ENCODE peak calls at places on chromosomes 13 and 19, in four cellular contexts. C is A549, X is IMR-90, S is HepG2. J is an unnamed sample.
A peak's percentile ranks its signal among the peaks of the same experiment; 100 is the strongest.

GRCh38 chr13:106526748-106527488 is 8.5 kb downstream of the EFNB2 start:
- DNase-seq in C (no peak), X (no peak), S (no peak), J (no peak)

GRCh38 chr19:14119644-14120496 is 2.3 kb upstream of the PRKACA start:
- DNase-seq in C (no peak), X (no peak), S (no peak), J (no peak)

GRCh38 chr19:1076046-1076386 is 9.0 kb downstream of the ARHGAP45 start:
- DNase-seq in C (no peak), X (no peak), S (no peak), J (no peak)

GRCh38 chr19:10332158-10332964 is 968 bp downstream of the RAVER1 start:
- DNase-seq in C (no peak), X (no peak), S (peak; percentile 71), J (no peak)

GRCh38 chr13:101875717-101876393 is 423.4 kb downstream of the ITGBL1 start:
- DNase-seq in C (peak; percentile 28), X (peak; percentile 55), S (peak; percentile 93), J (no peak)

GRCh38 chr13:24270639-24271131 is 38.7 kb upstream of the C1QTNF9 start:
- DNase-seq in C (peak; percentile 3), X (peak; percentile 47), S (peak; percentile 47), J (no peak)

GRCh38 chr19:38079926-38080380 is 144.1 kb downstream of the DPF1 start:
- DNase-seq in C (peak; percentile 78), X (peak; percentile 95), S (peak; percentile 68), J (no peak)

GRCh38 chr19:49057636-49058234 is at the start of gene CGB7:
- DNase-seq in C (peak; percentile 57), X (peak; percentile 35), S (peak; percentile 17), J (peak; percentile 77)

GRCh38 chr19:29245221-29245620 is 32.3 kb upstream of the UQCRFS1 start:
- DNase-seq in C (no peak), X (no peak), S (no peak), J (no peak)

GRCh38 chr19:49438261-49438660 is 3.1 kb downstream of the SLC17A7 start:
- DNase-seq in C (no peak), X (no peak), S (no peak), J (no peak)

GRCh38 chr13:45847554-45848224 is 3.9 kb downstream of the SIAH3 start:
- DNase-seq in C (no peak), X (no peak), S (no peak), J (no peak)

DNA sequence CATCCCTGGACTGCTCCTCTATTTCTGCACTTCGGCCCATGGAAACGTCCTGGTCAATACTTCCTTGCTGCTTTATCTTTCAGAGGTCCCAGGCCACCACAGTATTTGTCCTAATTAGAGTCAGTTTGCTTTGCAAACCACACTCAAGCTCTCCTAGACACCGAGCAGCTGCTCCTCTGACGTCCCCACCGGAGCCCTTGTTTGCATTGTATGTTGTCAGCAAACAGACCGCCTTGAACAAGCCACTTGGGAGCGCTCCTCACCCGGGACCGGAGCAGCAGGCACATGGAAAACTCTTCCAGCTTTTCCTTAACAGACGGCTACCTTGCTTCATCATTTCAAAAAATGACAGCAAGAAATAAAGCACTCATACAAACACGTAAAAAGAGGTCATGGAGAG is 51.5 kb upstream of the GTF3A start:
- DNase-seq in C (peak; percentile 51), X (peak; percentile 16), S (peak; percentile 68), J (no peak)
- TF ChIP-seq MAZ in C (no peak), X (no peak), S (no peak), J (no peak)

GRCh38 chr19:7926021-7926726 is at the start of gene CTXN1:
- DNase-seq in C (peak; percentile 45), X (no peak), S (no peak), J (peak; percentile 87)
- H3K4me2 ChIP-seq in C (peak within 1 kb of the TSS; percentile 100), X (peak within 1 kb of the TSS; percentile 93), S (peak within 1 kb of the TSS; percentile 57), J (peak within 1 kb of the TSS; percentile 78)

GRCh38 chr13:88068975-88069374 is 397.8 kb downstream of the SLITRK5 start:
- DNase-seq in C (peak; percentile 5), X (no peak), S (peak; percentile 20), J (no peak)
- TF ChIP-seq MAZ in C (no peak), X (no peak), S (no peak), J (no peak)

GRCh38 chr19:40906512-40906911 is 24.5 kb upstream of the CYP2A7 start:
- DNase-seq in C (no peak), X (no peak), S (no peak), J (no peak)

GRCh38 chr19:40908981-40909380 is 26.9 kb upstream of the CYP2A7 start:
- DNase-seq in C (no peak), X (no peak), S (no peak), J (no peak)

DNA sequence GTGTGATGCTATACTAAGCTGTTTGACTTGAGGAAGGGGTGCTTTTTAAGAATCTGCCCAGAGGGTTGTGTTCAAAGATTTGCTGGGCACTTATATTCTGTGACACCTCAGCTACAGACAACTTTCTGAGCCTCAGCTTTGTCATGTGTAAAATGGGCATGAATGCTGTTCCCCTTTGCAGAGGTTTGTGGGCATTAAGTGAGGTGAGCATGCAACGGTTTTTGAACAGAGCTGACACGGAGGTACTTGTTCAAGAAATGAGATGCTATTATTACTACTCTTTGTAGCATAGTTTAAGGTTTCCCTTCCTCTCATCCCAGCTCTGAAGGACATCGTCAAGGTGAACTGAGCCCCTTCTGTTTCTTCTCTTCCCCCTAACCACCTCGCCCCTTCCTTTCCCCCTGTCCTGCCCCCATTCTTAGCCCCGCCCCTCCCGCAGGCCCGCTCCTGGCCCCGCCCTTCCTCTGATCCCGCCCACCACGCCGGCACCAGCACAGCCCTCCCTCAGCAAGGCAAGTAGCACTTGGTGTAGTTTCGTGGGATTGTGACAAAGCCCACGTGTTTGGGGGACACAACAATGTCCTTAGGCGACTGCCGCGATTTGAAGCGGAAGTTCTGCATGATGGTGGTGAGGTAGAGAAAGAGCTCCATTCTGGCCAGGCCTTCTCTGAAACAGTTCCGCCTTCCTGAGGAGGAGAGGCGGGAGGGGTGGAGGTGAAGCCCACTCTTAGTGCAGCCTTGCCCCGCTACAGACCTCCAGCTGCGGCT is 26.1 kb upstream of the CYP2A7 start:
- DNase-seq in C (no peak), X (no peak), S (no peak), J (peak; percentile 73)
- H3K4me2 ChIP-seq in C (peak overlapping the region; percentile 6), X (no peak overlapping the region), S (no peak overlapping the region), J (peak overlapping the region; percentile 72)

GRCh38 chr19:35126624-35126959 is 8.3 kb downstream of the LGI4 start:
- DNase-seq in C (no peak), X (no peak), S (no peak), J (no peak)
- TF ChIP-seq MAZ in C (no peak), X (no peak), S (no peak), J (no peak)

DNA sequence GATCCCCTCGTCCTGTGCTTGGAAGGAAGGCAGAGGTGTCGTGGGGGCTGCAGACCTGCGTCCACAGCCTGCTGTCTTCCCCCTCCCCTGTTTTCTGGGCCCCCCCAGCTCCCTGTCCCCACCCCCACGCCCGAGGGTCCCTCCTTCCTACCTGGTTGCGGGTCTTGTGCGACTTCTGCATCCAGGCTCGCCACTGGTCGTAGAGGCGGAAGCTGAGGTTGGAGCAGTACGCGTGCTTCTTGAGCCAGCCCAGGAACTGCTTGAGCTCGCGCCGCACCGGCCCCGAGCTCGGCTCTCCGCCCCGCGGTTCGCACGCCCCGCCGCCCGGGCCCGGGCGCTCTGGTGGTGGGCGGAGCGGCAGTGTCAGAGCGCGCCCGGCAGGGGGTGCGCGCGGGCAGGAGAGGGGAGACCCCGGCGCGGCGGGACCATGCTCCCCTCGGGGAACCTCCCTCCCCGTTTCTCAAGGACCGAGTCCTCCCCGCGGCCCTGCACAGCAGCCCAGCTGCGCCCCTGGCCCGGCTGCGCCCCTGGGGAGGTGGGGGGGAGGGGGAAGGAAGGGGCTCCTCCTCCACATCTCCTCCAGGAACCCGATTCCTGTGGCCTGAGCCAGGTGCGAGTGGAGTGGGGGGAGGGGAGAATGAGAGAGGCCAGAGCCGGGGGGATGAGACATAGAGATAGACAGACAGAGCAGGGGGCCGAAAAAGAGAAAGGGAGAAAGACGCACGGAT is 5.7 kb downstream of the REX1BD start:
- DNase-seq in C (peak; percentile 44), X (peak; percentile 76), S (no peak), J (peak; percentile 85)
- H3K4me2 ChIP-seq in C (peak overlapping the region; percentile 82), X (peak overlapping the region; percentile 54), S (no peak overlapping the region), J (peak overlapping the region; percentile 72)

DNA sequence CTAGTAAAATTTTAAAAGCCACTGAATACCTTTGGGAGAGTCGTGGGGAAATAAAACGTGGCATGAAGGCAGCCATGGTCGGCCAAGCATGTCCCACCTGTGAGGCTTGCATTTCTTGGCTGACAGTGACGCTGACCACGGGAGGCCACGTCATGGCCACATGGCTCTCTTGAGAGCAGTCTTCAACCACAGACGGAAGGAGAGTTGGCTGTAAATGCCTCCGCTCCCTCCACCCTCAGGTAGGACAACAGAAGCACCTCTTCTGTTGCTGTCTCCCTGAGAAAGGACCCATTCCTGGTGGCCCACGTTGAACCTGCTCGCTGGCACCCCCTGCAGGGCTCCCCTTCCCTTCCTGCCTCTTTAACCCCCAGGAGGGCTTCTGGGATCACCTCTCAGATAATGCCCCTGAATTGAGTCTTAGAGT is 10.6 kb upstream of the LRRC25 start:
- DNase-seq in C (no peak), X (no peak), S (no peak), J (peak; percentile 81)
- TF ChIP-seq MAZ in C (no peak), X (no peak), S (no peak), J (no peak)

DNA sequence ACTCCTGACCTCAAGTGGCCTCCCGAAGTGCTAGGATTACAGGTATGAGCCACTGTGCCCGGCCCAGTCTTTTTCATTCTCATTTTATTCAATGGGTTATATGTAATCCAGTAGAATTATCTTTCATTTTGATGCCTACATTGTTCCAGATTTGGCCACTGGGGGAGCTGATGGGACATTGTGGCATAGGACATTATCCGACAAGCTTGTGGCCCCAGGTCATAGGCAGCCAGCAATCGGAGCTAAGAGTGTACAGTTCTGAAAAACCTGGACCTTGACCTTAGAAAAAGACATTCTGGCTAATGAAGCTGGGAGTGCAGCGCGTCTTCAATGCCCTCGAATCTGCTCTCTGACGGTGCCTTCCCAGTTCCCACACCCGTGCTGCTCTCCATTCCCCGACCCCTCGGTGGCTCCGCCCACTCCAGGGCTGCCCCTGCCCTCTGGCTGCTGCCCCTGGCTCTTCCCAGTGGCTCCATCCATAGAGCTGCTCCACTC is 108.7 kb downstream of the TEX29 start:
- DNase-seq in C (peak; percentile 29), X (peak; percentile 18), S (peak; percentile 49), J (peak; percentile 41)
- H3K4me2 ChIP-seq in C (peak overlapping the region; percentile 43), X (no peak overlapping the region), S (peak overlapping the region; percentile 47), J (no peak overlapping the region)

GRCh38 chr13:76214001-76214400 is 577.9 kb downstream of the LMO7 start:
- DNase-seq in C (no peak), X (no peak), S (no peak), J (no peak)

GRCh38 chr13:76213423-76213904 is 577.3 kb downstream of the LMO7 start:
- DNase-seq in C (no peak), X (no peak), S (no peak), J (no peak)

GRCh38 chr13:76210262-76210661 is 574.1 kb downstream of the LMO7 start:
- DNase-seq in C (no peak), X (no peak), S (no peak), J (no peak)
- TF ChIP-seq MAZ in C (no peak), X (no peak), S (no peak), J (no peak)